ENCODE peak calls at places on chromosomes 4 and X, in seven cellular contexts. C is A549, G is AG04450, Q is PC-3, A is astrocyte, M is right atrium auricular region, W is uterus. S is an unnamed sample.

GRCh38 chrX:124646403-124646802 is 300.0 kb downstream of the SH2D1A start:
- DNase-seq in M (no peak), C (no peak), W (no peak), Q (no peak), G (no peak), A (no peak), S (no peak)

GRCh38 chr4:26342328-26343040 is 21.7 kb downstream of the RBPJ start:
- DNase-seq in Q (peak; percentile 86), W (no peak), M (no peak), A (peak; percentile 97), C (no peak), G (peak; percentile 75), S (no peak)

GRCh38 chr4:83392562-83392961 is 57.9 kb upstream of the HPSE start:
- DNase-seq in Q (no peak), W (no peak), G (no peak), C (no peak), A (no peak), M (no peak), S (no peak)

GRCh38 chrX:2237976-2238375 is 262.8 kb downstream of the DHRSX start:
- DNase-seq in Q (no peak), G (no peak), M (no peak), C (no peak), W (no peak), A (no peak), S (no peak)

GRCh38 chr4:86453044-86453501 is 93.2 kb upstream of the MAPK10 start:
- DNase-seq in A (peak; percentile 20), Q (peak; percentile 4), M (peak; percentile 59), G (peak; percentile 51), W (peak; percentile 59), C (no peak), S (no peak)

GRCh38 chrX:151176351-151176750 is at the start of gene GPR50:
- DNase-seq in W (no peak), G (no peak), Q (no peak), M (no peak), C (no peak), A (no peak), S (no peak)

GRCh38 chr4:120723986-120724385 is 198.5 kb downstream of the PRDM5 start:
- DNase-seq in A (no peak), Q (no peak), G (no peak), C (no peak), W (no peak), M (no peak), S (no peak)

GRCh38 chr4:55080174-55080865 is 45.1 kb downstream of the KDR start:
- DNase-seq in Q (no peak), A (peak; percentile 32), W (no peak), C (no peak), G (no peak), M (no peak), S (no peak)

GRCh38 chrX:15915959-15916703 is 61.5 kb upstream of the AP1S2 start:
- DNase-seq in C (no peak), W (no peak), G (no peak), A (peak; percentile 9), M (no peak), Q (no peak), S (no peak)

GRCh38 chr4:10442976-10443375 is 14.2 kb downstream of the ZNF518B start:
- DNase-seq in A (no peak), Q (peak; percentile 8), W (no peak), C (no peak), G (no peak), M (no peak), S (no peak)

GRCh38 chr4:3193531-3194203 is 55.3 kb upstream of the MSANTD1 start:
- DNase-seq in G (no peak), Q (peak; percentile 16), M (no peak), A (no peak), W (no peak), C (no peak), S (no peak)

GRCh38 chrX:40893251-40893910 is 158.0 kb upstream of the MED14 start:
- DNase-seq in W (no peak), G (no peak), M (no peak), A (no peak), Q (peak; percentile 80), C (no peak), S (no peak)

GRCh38 chr4:26326791-26327190 is 6.0 kb downstream of the RBPJ start:
- DNase-seq in W (no peak), Q (peak; percentile 71), A (peak; percentile 99), G (peak; percentile 89), M (no peak), C (no peak), S (no peak)

GRCh38 chrX:39745782-39746181 is 352.0 kb downstream of the BCOR start:
- DNase-seq in M (no peak), W (no peak), Q (no peak), G (no peak), C (no peak), A (no peak), S (no peak)

GRCh38 chr4:26784207-26784606 is 76.4 kb upstream of the STIM2 start:
- DNase-seq in W (no peak), M (no peak), C (no peak), G (no peak), A (no peak), Q (no peak), S (no peak)

GRCh38 chrX:19881559-19881958 is 5.8 kb downstream of the SH3KBP1 start:
- DNase-seq in M (no peak), W (no peak), Q (no peak), G (no peak), C (no peak), A (no peak), S (no peak)

GRCh38 chr4:155342142-155342541 is 34.6 kb downstream of the MAP9 start:
- DNase-seq in Q (peak; percentile 87), G (no peak), A (peak; percentile 40), W (no peak), C (peak; percentile 52), M (no peak), S (no peak)

GRCh38 chrX:107565916-107566602 is 62.3 kb upstream of the PRPS1 start:
- DNase-seq in W (no peak), M (no peak), C (peak; percentile 30), A (peak; percentile 79), G (no peak), Q (peak; percentile 46), S (no peak)

GRCh38 chrX:68989865-68990606 is 161.2 kb downstream of the EFNB1 start:
- DNase-seq in G (peak; percentile 57), Q (no peak), M (no peak), C (no peak), W (peak; percentile 50), A (peak; percentile 84), S (no peak)

GRCh38 chr4:10083331-10083769 is 33.2 kb downstream of the WDR1 start:
- DNase-seq in M (no peak), W (no peak), C (no peak), Q (no peak), A (no peak), G (no peak), S (peak; percentile 38)

GRCh38 chrX:41603591-41603990 is 85.2 kb upstream of the GPR34 start:
- DNase-seq in G (no peak), M (no peak), Q (no peak), C (no peak), A (no peak), W (no peak), S (no peak)

GRCh38 chrX:113157496-113157895 is 316.9 kb upstream of the AMOT start:
- DNase-seq in G (no peak), Q (no peak), C (no peak), M (no peak), W (no peak), A (no peak), S (no peak)

DNA sequence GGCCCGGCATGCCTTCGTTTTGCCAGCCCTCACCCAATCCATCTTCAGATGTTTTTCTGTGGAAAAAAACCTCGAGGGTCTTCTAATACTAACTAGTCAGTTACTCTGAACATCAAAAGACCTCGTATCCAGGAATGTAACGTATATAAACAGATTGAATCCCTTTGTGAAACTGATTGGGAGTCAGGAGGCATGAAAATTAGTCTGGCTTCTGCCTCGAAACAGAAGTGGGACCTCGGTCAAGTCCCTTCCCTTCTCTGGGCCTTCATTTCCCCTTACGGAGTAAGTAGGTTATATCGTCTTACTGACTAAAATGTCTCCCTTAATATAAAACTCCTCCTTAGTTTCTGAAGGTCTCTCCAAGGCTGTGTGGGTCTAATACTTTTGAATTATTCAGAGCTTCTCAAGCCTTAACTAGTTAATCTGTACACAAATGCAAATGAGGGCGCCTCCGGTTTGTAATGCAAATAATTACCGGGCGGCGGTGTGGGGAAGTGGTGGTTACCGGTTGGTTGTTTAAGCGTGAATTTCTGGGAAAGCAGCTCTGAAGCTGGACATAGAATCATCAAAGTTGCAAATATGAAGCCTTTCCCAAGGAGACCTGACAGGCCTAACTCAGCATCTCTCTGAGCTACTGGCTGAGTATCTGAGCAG is 11.4 kb upstream of the NKRF start:
- DNase-seq in M (no peak), G (no peak), W (no peak), C (no peak), A (no peak), Q (no peak), S (no peak)
- H3K27ac ChIP-seq in M (no peak overlapping the region), G (no peak overlapping the region), W (no peak overlapping the region), C (no peak overlapping the region), A (no peak overlapping the region), Q (no peak overlapping the region), S (no peak overlapping the region)

DNA sequence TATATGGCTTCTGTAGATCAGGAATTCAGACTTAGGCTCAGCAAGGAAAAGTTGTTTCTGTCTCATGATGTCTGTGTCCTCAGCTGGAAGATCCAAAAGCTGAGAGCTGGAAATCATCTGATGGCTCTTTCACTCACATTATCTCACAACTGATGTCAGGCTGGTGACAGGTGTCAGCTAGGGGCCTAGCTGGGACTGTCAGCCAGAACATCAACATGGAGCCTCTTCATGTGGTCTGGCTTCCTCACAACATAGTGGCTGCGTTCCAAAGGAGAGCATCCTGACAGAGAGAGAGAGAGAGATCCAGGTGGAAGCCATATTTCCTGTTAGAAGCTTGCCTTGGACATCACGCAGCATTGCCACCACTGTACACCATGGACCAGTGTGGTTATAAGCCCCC is 10.6 kb upstream of the INTS6L start:
- DNase-seq in M (no peak), Q (no peak), W (no peak), A (no peak), C (no peak), G (no peak), S (no peak)
- TF ChIP-seq CTCF in M (no peak), Q (no peak), W (no peak), A (no peak), C (no peak), G (no peak), S (no peak)

DNA sequence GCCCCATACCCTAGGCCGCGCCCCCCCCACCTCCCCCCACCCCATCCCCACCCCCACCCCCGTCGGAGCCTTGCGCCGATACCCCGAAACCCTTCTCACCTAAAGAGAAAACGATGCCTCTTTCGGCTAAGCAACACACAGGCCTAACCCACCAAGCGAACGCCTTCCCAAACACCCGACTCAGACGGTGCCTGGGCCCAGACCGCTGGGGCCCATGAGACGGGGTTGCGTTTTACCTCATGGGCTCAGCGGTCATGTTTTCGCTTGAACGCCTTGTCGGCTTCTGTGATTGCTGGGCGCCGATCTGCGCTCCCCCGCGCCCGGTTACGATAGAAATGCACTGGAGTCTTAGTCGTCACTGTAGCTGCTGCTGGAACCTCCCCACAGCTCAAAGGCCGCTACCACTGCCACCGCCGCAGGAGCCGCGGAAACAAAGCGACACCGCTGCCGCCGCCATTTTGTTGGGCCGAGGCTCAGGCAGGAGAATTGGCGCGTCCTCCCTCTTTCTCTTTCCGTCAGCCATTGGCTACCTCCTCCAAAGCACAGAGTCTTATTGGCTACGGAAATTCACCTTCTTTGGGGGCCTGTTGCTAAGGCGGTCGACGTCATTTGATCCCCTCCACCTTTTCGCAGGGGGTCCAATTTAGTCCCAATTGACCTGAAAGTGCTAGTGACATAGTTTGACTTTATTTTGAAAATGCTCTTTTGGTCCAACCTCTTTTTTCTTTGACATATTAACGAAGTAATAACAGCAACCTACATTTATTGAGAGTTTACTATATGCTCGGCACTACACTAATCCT is at the start of gene ATRX:
- DNase-seq in A (peak; percentile 62), G (peak; percentile 24), M (peak; percentile 63), Q (peak; percentile 81), C (peak; percentile 87), W (peak; percentile 61), S (peak; percentile 60)
- H3K27ac ChIP-seq in A (peak within 1 kb of the TSS; percentile 96), G (peak within 1 kb of the TSS; percentile 91), M (peak within 1 kb of the TSS; percentile 90), Q (peak within 1 kb of the TSS; percentile 88), C (peak within 1 kb of the TSS; percentile 99), W (peak within 1 kb of the TSS; percentile 92), S (peak within 1 kb of the TSS; percentile 87)

GRCh38 chr4:76250962-76251361 is 559 bp upstream of the FAM47E start:
- DNase-seq in Q (no peak), C (no peak), G (no peak), M (no peak), W (no peak), A (no peak), S (no peak)
- TF ChIP-seq CTCF in Q (no peak), C (no peak), G (no peak), M (no peak), W (no peak), A (no peak), S (no peak)

S was measured in psoas muscle.